ENCODE peak calls at places on chromosomes 6 and 20, in four cellular contexts. K is epithelial cell of prostate, T is DMS 273 treated with DMSO at 0.1 percent for 48 hours, J is SW480. C is an unnamed sample.
A peak's percentile ranks its signal among the peaks of the same experiment; 100 is the strongest.

GRCh38 chr6:143429970-143430369 is 20.5 kb downstream of the ADAT2 start:
- DNase-seq in K (no peak), T (no peak), J (no peak), C (no peak)

GRCh38 chr20:36541227-36542018 is at the start of gene MYL9:
- DNase-seq in K (no peak), T (no peak), J (peak; percentile 56), C (no peak)

GRCh38 chr20:9200620-9201019 is 131.7 kb downstream of the PLCB4 start:
- DNase-seq in K (no peak), T (no peak), J (no peak), C (no peak)

GRCh38 chr6:28257042-28257441 is 2.1 kb upstream of the NKAPL start:
- DNase-seq in K (no peak), T (no peak), J (no peak), C (no peak)

GRCh38 chr20:62387993-62388635 is 1.2 kb downstream of the RPS21 start:
- DNase-seq in K (no peak), T (no peak), J (no peak), C (no peak)

GRCh38 chr6:148869589-148869988 is 122.8 kb downstream of the UST start:
- DNase-seq in K (peak; percentile 83), T (no peak), J (no peak), C (no peak)

GRCh38 chr6:33118525-33119123 is 42.8 kb downstream of the HLA-DPB1 start:
- DNase-seq in K (no peak), T (no peak), J (peak; percentile 39), C (peak; percentile 35)

GRCh38 chr6:21348462-21349195 is 244.9 kb upstream of the SOX4 start:
- DNase-seq in K (no peak), T (no peak), J (no peak), C (no peak)

GRCh38 chr6:43671011-43671800 is 16.4 kb downstream of the MRPS18A start:
- DNase-seq in K (no peak), T (no peak), J (no peak), C (no peak)

GRCh38 chr6:35069262-35069661 is 71.9 kb downstream of the TCP11 start:
- DNase-seq in K (no peak), T (no peak), J (no peak), C (no peak)

GRCh38 chr20:23668477-23668951 is 20.3 kb downstream of the CST4 start:
- DNase-seq in K (no peak), T (peak; percentile 15), J (peak; percentile 78), C (peak; percentile 21)

GRCh38 chr20:36856691-36857635 is 19.0 kb upstream of the TLDC2 start:
- DNase-seq in K (no peak), T (no peak), J (no peak), C (no peak)

GRCh38 chr20:24694157-24694726 is 224.8 kb downstream of the SYNDIG1 start:
- DNase-seq in K (no peak), T (no peak), J (no peak), C (no peak)

GRCh38 chr6:105593056-105593455 is 190.2 kb upstream of the PREP start:
- DNase-seq in K (no peak), T (no peak), J (peak; percentile 36), C (no peak)

GRCh38 chr6:111484655-111484974 is 1.6 kb upstream of the REV3L start:
- DNase-seq in K (no peak), T (no peak), J (peak; percentile 49), C (peak; percentile 33)

GRCh38 chr6:4583026-4583425 is 193.2 kb upstream of the CDYL start:
- DNase-seq in K (no peak), T (no peak), J (no peak), C (no peak)

GRCh38 chr20:39117486-39117885 is 155.3 kb downstream of the DHX35 start:
- DNase-seq in K (peak; percentile 83), T (no peak), J (peak; percentile 94), C (peak; percentile 33)

GRCh38 chr6:170258395-170258794 is 32.5 kb downstream of the DLL1 start:
- DNase-seq in K (no peak), T (no peak), J (no peak), C (no peak)

GRCh38 chr6:80639243-80639642 is 532.8 kb downstream of the BCKDHB start:
- DNase-seq in K (no peak), T (no peak), J (no peak), C (no peak)

GRCh38 chr20:60048634-60049578 is 90.7 kb downstream of the CDH26 start:
- DNase-seq in K (no peak), T (no peak), J (no peak), C (no peak)

GRCh38 chr20:34604980-34605788 is 46.7 kb downstream of the MAP1LC3A start:
- DNase-seq in K (no peak), T (peak; percentile 62), J (no peak), C (no peak)

GRCh38 chr6:70673054-70673453 is 5.4 kb downstream of the SMAP1 start:
- DNase-seq in K (no peak), T (no peak), J (no peak), C (no peak)

GRCh38 chr20:24588725-24589340 is 119.4 kb downstream of the SYNDIG1 start:
- DNase-seq in K (no peak), T (no peak), J (no peak), C (no peak)

C was measured in DMS153.